ENCODE peak calls at places on chromosome 10, in six cellular contexts. E is OCI-LY7, Q is SJSA1, A is coronary artery, W is fibroblast of mammary gland, L is adrenal gland. O is an unnamed sample.

GRCh38 chr10:13627459-13628310 is 40.9 kb downstream of the PRPF18 start:
- DNase-seq in W (peak; percentile 16), L (no peak), E (no peak), A (no peak), Q (no peak), O (peak; percentile 27)

GRCh38 chr10:103124420-103125096 is 68.5 kb downstream of the NT5C2 start:
- DNase-seq in A (no peak), Q (no peak), W (no peak), E (no peak), L (no peak), O (no peak)

GRCh38 chr10:78071140-78071856 is 37.6 kb downstream of the RPS24 start:
- DNase-seq in E (no peak), Q (no peak), L (no peak), A (no peak), W (no peak), O (no peak)

GRCh38 chr10:124164252-124164651 is 70.9 kb upstream of the CHST15 start:
- DNase-seq in W (no peak), Q (no peak), L (no peak), E (no peak), A (no peak), O (peak; percentile 38)

GRCh38 chr10:92598321-92598720 is 5.4 kb downstream of the KIF11 start:
- DNase-seq in W (peak; percentile 86), E (no peak), L (no peak), A (no peak), Q (no peak), O (peak; percentile 10)

GRCh38 chr10:7471720-7472367 is 61.0 kb upstream of the SFMBT2 start:
- DNase-seq in L (peak; percentile 62), Q (no peak), E (peak; percentile 99), A (no peak), W (no peak), O (no peak)

GRCh38 chr10:8052344-8052969 is 2.0 kb upstream of the GATA3 start:
- DNase-seq in L (no peak), Q (no peak), A (no peak), E (no peak), W (no peak), O (no peak)

GRCh38 chr10:103259989-103260388 is 14.3 kb downstream of the RPEL1 start:
- DNase-seq in A (no peak), E (no peak), W (no peak), L (no peak), Q (no peak), O (no peak)

DNA sequence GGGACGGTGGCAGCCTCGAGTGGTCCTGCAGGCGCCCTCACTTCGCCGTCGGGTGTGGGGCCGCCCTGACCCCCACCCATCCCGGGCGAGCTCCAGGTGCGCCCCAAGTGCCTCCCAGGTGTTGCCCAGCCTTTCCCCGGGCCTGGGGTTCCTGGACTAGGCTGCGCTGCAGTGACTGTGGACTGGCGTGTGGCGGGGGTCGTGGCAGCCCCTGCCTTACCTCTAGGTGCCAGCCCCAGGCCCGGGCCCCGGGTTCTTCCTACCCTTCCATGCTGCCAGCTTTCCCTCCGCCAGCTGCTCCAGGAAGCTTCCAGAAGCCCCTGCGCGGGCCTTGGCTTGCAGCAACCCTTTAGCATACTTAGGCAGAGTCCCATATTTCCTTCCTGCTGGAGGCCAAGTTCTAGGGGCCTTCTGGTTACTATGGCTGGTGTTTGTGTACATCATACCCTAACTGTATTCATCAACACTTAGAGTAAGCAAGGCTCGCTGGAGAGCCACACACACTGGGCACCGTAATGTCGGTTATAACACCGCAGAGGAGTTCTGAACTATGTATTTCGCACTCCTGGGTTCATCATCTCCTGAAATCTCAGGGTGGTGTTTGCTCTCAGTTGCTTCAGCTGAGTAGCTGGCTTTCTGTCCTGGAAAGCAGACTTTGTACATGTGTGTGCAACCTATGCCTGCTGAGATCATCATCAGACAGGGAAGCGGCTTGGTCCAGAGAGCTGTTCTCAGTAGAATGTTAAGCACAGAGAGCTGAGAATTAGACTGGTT is 492 bp downstream of the MGMT start:
- DNase-seq in Q (no peak), A (no peak), W (peak; percentile 11), L (peak; percentile 55), E (peak; percentile 7), O (peak; percentile 35)
- H3K4me3 ChIP-seq in Q (peak overlapping the region; percentile 43), A (peak overlapping the region; percentile 90), W (peak overlapping the region; percentile 73), L (peak overlapping the region; percentile 43), E (peak overlapping the region; percentile 75), O (peak overlapping the region; percentile 87)

DNA sequence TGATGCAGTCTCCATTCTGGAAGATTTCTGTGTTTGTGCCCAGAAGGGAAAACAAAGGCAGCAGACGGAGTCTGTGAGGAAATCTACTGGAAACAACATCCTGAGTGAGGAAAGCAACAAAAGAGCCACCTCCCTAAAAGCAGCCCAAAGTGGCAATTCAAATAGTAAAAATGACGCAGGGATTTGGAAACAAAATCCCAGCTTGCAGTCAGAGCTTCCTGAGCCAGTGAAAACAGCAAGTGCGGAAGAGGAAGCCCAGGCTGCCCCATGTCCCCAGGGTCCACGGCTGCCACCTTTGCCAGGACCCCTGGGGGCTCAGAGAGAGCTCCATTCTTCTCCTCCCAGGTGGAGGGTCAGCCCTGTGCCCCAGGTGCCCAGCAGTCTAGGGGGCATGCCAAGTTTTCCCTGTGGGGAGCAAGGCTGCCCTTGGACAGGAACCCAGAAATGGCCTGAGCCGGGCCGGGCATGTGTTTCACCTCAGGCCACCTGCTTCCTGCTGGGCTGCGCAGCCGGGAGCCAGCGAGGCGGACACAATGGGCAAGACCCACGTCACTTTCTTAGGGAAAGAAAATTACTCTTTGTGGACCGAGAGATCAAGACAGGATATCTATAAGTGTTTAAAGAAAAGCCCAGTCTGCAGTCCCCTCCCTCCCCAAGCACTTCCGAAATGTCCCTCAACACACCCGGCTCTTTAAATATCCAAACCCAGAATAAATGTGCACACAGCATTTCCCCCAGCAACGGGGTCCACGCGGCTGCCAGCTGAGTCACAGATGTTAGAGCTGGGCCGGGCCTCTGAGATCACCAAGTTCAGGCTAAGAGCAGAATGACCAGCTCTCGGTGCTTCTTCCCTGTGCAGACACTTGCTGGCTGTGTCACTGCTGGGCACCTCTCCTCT is 231.1 kb downstream of the ARHGAP12 start:
- DNase-seq in W (peak; percentile 90), L (peak; percentile 90), E (no peak), Q (peak; percentile 71), A (peak; percentile 93), O (peak; percentile 79)
- H3K4me3 ChIP-seq in W (peak overlapping the region; percentile 17), L (no peak overlapping the region), E (no peak overlapping the region), Q (no peak overlapping the region), A (peak overlapping the region; percentile 63), O (peak overlapping the region; percentile 33)

GRCh38 chr10:73113543-73113942 is 3.3 kb downstream of the NUDT13 start:
- DNase-seq in A (no peak), W (peak; percentile 68), Q (no peak), E (no peak), L (no peak), O (peak; percentile 12)

GRCh38 chr10:73119952-73120351 is 9.7 kb downstream of the NUDT13 start:
- DNase-seq in L (no peak), Q (no peak), E (no peak), W (no peak), A (no peak), O (no peak)

GRCh38 chr10:73119457-73119856 is 9.2 kb downstream of the NUDT13 start:
- DNase-seq in W (no peak), A (no peak), L (no peak), Q (no peak), E (no peak), O (no peak)

GRCh38 chr10:73116017-73116416 is 5.8 kb downstream of the NUDT13 start:
- DNase-seq in E (no peak), W (no peak), A (no peak), L (no peak), Q (no peak), O (no peak)

DNA sequence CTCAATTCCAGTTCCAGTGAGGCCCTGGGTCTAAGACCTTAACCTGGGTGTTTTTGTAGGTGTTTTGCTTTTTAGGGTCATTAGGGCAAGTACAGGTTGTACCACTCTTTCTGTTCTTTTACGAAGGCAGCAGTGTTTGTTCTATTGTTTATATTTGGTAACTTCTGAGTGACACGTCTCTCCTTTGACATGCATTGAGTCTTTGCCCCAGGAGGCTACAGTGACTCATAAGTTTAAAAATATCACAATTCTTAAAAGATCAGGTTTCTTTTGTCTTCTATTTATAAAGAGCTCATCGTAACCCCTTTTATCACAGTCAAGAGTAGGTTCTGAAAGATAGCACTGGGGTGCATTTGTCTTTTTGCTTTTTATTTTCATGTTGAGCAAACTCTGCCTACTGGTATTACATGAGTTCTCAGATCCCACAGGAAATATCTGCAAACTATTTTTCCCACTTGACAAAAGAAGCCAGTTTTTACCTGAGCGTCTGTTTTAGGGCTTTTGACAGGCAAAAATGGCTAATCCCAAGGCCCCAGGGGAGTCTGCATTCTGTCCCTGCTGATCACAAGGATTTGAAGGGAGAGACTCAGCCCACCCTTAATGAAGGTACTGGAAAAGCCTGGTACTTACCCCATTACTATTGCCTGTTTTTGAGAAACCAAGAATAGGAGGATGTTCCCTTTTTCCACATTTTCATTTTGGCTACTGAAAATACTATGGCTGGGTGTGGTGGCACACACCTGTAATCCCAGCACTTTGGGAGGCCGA is 7.9 kb downstream of the NUDT13 start:
- DNase-seq in E (no peak), L (no peak), A (no peak), Q (no peak), W (peak; percentile 76), O (peak; percentile 56)
- H3K4me3 ChIP-seq in E (no peak overlapping the region), L (no peak overlapping the region), A (no peak overlapping the region), Q (no peak overlapping the region), W (no peak overlapping the region), O (no peak overlapping the region)

DNA sequence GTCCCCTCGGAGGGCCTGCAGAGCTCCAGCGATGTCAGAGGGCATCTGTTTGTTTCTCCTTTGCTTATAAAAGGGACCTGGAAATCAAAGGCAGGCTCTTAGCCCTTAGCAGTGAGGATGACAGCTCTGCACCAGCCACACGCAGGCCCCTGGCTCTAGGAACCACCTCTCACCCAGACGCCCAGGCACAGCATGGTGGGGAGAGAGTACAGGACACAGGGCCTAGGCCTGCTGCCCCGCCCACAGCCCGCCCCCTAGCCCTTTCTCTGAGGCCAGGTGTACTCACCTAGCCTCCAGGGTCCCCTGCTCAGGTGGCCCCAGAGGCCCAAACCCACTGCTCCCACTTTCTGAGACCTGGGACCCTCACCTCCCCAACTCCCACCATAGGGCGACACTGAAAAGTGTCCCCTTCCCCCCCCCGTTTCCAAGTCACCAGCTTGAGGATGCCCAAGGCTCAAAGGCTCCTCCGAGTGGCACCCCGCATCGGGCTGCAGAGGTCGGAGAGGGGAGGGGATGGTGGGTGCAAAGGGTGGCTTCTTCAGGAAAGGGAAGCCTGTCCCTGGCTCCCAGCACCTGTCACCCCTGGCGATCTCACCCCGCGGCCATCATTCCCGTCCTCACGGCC is 697 bp upstream of the SLC18A2 start:
- DNase-seq in E (no peak), A (no peak), W (no peak), Q (no peak), L (no peak), O (no peak)
- H3K4me3 ChIP-seq in E (no peak overlapping the region), A (no peak overlapping the region), W (no peak overlapping the region), Q (no peak overlapping the region), L (no peak overlapping the region), O (no peak overlapping the region)

GRCh38 chr10:11270858-11271179 is 253.1 kb downstream of the CELF2 start:
- DNase-seq in W (no peak), E (no peak), A (peak; percentile 54), L (no peak), Q (no peak), O (no peak)

GRCh38 chr10:11264481-11265044 is 246.9 kb downstream of the CELF2 start:
- DNase-seq in W (no peak), A (no peak), Q (no peak), L (no peak), E (no peak), O (no peak)

GRCh38 chr10:11265486-11265885 is 247.8 kb downstream of the CELF2 start:
- DNase-seq in Q (no peak), W (no peak), L (no peak), A (no peak), E (no peak), O (no peak)

GRCh38 chr10:11272915-11273389 is 255.3 kb downstream of the CELF2 start:
- DNase-seq in E (no peak), A (peak; percentile 31), Q (no peak), W (no peak), L (no peak), O (no peak)

GRCh38 chr10:11270135-11270857 is 252.6 kb downstream of the CELF2 start:
- DNase-seq in L (peak; percentile 88), E (peak; percentile 82), Q (peak; percentile 70), W (peak; percentile 48), A (peak; percentile 80), O (peak; percentile 81)
- H3K4me3 ChIP-seq in L (no peak overlapping the region), E (no peak overlapping the region), Q (no peak overlapping the region), W (no peak overlapping the region), A (no peak overlapping the region), O (no peak overlapping the region)